ENCODE peak calls at places on chromosomes 4 and X, in nine cellular contexts. A is PC-3, X is coronary artery, B is stomach, F is dorsolateral prefrontal cortex, V is OCI-LY7, T is heart right ventricle, G is fibroblast of lung, Q is psoas muscle. I is an unnamed sample.

GRCh38 chrX:69387559-69388487 is 116.3 kb upstream of the NALF2 start:
- DNase-seq in G (peak; percentile 23), Q (peak; percentile 70), T (peak; percentile 33), A (peak; percentile 48), B (peak; percentile 46), X (no peak), F (peak; percentile 46), V (no peak), I (peak; percentile 37)

GRCh38 chrX:119247702-119248101 is 11.6 kb downstream of the PGRMC1 start:
- DNase-seq in X (no peak), T (no peak), G (no peak), Q (no peak), B (no peak), A (no peak), V (no peak), F (no peak), I (no peak)

GRCh38 chr4:137651128-137651527 is 118.8 kb upstream of the PCDH18 start:
- DNase-seq in B (no peak), A (peak; percentile 45), G (peak; percentile 63), T (no peak), F (no peak), X (no peak), V (no peak), Q (no peak), I (no peak)

GRCh38 chr4:109359040-109359646 is 56.7 kb upstream of the COL25A1 start:
- DNase-seq in G (no peak), F (no peak), X (no peak), A (no peak), V (peak; percentile 13), T (no peak), B (no peak), Q (no peak), I (no peak)

GRCh38 chrX:41350150-41350975 is 16.4 kb downstream of the DDX3X start:
- DNase-seq in T (no peak), X (no peak), B (no peak), Q (no peak), G (peak; percentile 42), F (no peak), V (no peak), A (peak; percentile 16), I (no peak)

GRCh38 chr4:119231517-119231916 is 19.0 kb downstream of the USP53 start:
- DNase-seq in B (no peak), A (no peak), V (no peak), Q (no peak), F (no peak), T (no peak), X (peak; percentile 41), G (no peak), I (no peak)

GRCh38 chrX:41917517-41917916 is 5.8 kb downstream of the CASK start:
- DNase-seq in G (no peak), V (no peak), A (no peak), Q (no peak), X (no peak), B (no peak), T (no peak), F (no peak), I (no peak)

GRCh38 chr4:56818797-56819196 is 2.7 kb downstream of the SPINK2 start:
- DNase-seq in A (no peak), X (no peak), V (no peak), F (no peak), Q (no peak), T (no peak), B (no peak), G (no peak), I (no peak)

GRCh38 chr4:78922207-78922606 is 17.0 kb downstream of the PAQR3 start:
- DNase-seq in X (no peak), G (peak; percentile 28), A (no peak), T (no peak), F (no peak), B (no peak), V (no peak), Q (no peak), I (no peak)

GRCh38 chr4:160848901-160849735 is 1314.7 kb downstream of the FSTL5 start:
- DNase-seq in X (no peak), T (no peak), V (no peak), Q (no peak), A (peak; percentile 40), G (peak; percentile 1), F (no peak), B (no peak), I (no peak)

GRCh38 chrX:18643853-18644252 is 28.1 kb downstream of the RS1 start:
- DNase-seq in Q (no peak), V (no peak), X (no peak), A (no peak), F (no peak), T (no peak), G (no peak), B (no peak), I (no peak)

GRCh38 chr4:76214269-76214628 is 625 bp upstream of the SCARB2 start:
- DNase-seq in B (no peak), X (no peak), V (no peak), F (no peak), Q (no peak), A (peak; percentile 12), G (no peak), T (no peak), I (no peak)

GRCh38 chr4:76212301-76212700 is 1.3 kb downstream of the SCARB2 start:
- DNase-seq in V (no peak), G (no peak), F (no peak), B (no peak), T (no peak), A (no peak), X (no peak), Q (no peak), I (no peak)

GRCh38 chr4:76213415-76214268 is at the start of gene SCARB2:
- DNase-seq in T (peak; percentile 92), G (peak; percentile 85), V (no peak), F (peak; percentile 92), X (peak; percentile 93), B (peak; percentile 92), A (peak; percentile 78), Q (peak; percentile 94), I (peak; percentile 90)

GRCh38 chr4:76211769-76212168 is 1.9 kb downstream of the SCARB2 start:
- DNase-seq in X (no peak), T (no peak), V (no peak), F (no peak), Q (no peak), B (no peak), A (no peak), G (no peak), I (no peak)

DNA sequence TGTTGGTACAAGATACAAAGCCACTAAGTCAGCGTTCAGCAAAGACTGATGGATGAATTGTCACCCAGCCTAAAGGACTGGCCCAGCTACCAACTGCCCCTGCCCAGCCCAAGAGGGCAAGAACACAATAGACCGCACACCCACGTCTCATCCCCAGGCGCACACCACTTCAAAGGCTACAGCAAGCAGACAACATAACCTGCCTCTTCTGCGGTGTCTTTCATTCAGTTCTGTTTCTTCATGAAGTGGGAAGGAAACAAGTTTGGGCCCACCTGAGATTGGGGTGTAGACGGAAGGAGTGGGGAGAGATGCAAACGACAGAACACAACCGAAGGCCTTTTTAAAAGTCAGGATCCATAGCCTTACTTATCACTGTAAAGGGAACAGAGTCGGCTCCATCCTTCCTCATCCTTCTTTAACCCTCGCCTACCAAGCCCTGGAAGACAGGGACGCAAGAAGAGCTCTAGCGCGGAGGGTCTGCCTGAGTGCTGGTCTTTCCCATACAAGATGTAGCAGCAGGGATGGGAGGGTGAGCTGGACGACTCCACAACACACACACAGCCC is 691 bp downstream of the SCARB2 start:
- DNase-seq in A (peak; percentile 6), T (no peak), G (peak; percentile 60), V (no peak), X (no peak), B (no peak), F (no peak), Q (no peak), I (no peak)
- H3K27ac ChIP-seq in A (peak overlapping the region; percentile 74), T (peak overlapping the region; percentile 98), G (peak overlapping the region; percentile 96), V (no peak overlapping the region), X (peak overlapping the region; percentile 99), B (peak overlapping the region; percentile 96), F (peak overlapping the region; percentile 95), Q (peak overlapping the region; percentile 97), I (peak overlapping the region; percentile 96)

DNA sequence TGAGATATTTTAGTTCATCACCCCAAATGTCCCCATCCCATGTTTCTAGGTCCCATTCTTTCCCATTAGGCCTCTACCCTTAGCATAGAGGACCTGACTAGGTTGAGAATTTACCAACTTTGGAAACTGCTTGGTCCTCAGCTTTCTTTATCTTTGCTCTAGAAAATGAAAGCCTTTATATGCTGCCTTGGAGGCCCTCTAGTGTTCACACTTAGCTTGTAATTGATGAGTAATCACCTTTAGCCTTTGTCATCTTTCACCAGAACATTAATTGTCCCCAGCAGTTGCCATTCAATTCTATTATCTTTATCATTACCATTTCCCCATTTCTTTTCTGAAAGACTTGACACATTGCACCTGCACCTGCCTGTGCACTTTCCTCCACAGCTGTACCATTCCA is 589.2 kb upstream of the NR3C2 start:
- DNase-seq in B (no peak), Q (no peak), F (no peak), A (peak; percentile 32), T (no peak), G (peak; percentile 1), V (peak; percentile 73), X (no peak), I (no peak)
- TF ChIP-seq CTCF in B (peak; percentile 28), Q (peak; percentile 50), F (peak; percentile 42), A (peak; percentile 60), T (peak; percentile 47), G (peak; percentile 21), V (peak; percentile 83), X (no peak), I (no peak)

DNA sequence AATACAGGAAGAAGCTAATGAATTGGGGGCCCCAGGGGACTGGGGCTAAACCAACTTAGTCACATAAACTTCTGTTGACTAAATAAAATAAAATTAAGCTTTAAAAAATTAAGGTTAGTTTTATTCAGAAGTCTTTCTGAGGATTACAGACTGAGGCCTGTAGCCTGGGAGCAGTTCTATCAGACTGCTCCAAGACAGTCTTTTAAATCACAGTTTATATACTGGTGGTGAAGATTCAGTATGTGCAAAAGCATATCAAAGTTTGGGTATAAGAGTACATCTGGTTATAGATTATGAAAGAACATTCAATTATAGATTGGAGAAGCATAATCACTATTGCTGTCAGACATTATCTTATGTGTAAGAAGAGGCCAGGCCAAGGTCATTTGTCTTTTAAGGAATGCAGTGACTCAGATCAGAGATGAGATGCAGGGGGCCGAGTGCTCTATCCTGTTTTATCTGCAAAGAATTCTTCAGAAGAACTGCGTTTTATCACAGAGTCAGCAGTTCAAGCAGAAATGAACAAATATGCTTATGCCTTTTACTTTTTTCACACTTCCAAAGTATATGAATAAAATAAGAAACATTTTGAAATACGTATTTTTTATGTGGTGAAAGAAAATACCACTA is 109.4 kb downstream of the PDHA2 start:
- DNase-seq in V (no peak), G (no peak), X (no peak), F (no peak), A (no peak), B (no peak), T (no peak), Q (no peak), I (no peak)
- H3K27ac ChIP-seq in V (no peak overlapping the region), G (no peak overlapping the region), X (no peak overlapping the region), F (no peak overlapping the region), A (no peak overlapping the region), B (no peak overlapping the region), T (no peak overlapping the region), Q (no peak overlapping the region), I (no peak overlapping the region)

DNA sequence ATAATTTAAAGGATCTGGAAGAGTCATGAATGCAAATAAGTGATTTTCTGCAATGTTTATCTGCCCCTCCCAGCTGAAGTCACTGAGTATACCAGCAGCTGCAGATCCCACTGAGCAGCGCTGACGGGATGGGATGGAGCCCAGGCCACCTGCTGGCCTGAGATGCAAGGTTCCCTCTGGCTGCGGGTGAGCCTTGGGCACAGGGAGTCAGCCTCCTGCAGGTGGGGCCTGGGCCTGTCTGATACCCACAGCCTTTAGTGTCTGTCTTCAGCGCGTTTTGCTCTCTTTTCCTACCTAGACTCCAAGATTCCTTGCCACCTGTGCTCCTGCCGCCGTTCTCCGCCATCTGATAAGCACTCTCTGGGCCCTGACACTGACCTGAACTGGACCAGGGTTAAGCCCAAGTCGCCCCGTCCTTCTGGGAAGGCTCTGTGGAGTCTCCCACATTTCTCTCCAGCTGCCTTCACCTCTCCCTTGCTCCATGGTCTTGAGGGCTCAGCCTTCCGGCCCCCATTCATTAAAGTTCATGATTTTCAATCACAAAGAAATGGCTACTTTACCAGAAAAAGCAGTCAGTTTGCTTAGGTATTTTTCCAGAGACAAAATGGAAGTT is 223.1 kb upstream of the FAT1 start:
- DNase-seq in B (peak; percentile 42), G (no peak), T (no peak), Q (no peak), A (peak; percentile 81), X (no peak), V (peak; percentile 16), F (no peak), I (no peak)
- TF ChIP-seq CTCF in B (peak; percentile 26), G (peak; percentile 29), T (peak; percentile 9), Q (no peak), A (peak; percentile 75), X (no peak), V (peak; percentile 13), F (no peak), I (no peak)

I was measured in left lung.